ENCODE peak calls at places on chromosomes 11 and 22, in four cellular contexts. T, W, I and V are unnamed samples.

GRCh38 chr11:61645179-61645868 is 34.9 kb upstream of the DAGLA start:
- DNase-seq in T (no peak), I (no peak), W (no peak), V (no peak)

GRCh38 chr22:40156001-40156516 is 21.7 kb upstream of the TNRC6B start:
- DNase-seq in W (peak; percentile 93), T (peak; percentile 66), I (peak; percentile 35), V (peak; percentile 31)

GRCh38 chr22:37259540-37260029 is 15.5 kb upstream of the RAC2 start:
- DNase-seq in W (no peak), I (peak; percentile 46), T (no peak), V (peak; percentile 62)

GRCh38 chr22:47609653-47610052 is 847.2 kb downstream of the TBC1D22A start:
- DNase-seq in T (no peak), I (no peak), W (no peak), V (no peak)

GRCh38 chr22:30432520-30432919 is 7.0 kb downstream of the MTFP1 start:
- DNase-seq in T (no peak), I (no peak), W (no peak), V (no peak)

GRCh38 chr11:61067782-61068181 is 34.5 kb upstream of the CD5 start:
- DNase-seq in I (no peak), T (no peak), W (no peak), V (no peak)

GRCh38 chr11:37511425-37511933 is 913.4 kb upstream of the RAG2 start:
- DNase-seq in W (no peak), T (no peak), I (no peak), V (no peak)

GRCh38 chr22:47943729-47944700 is 1181.6 kb downstream of the TBC1D22A start:
- DNase-seq in I (no peak), T (no peak), W (no peak), V (no peak)

GRCh38 chr11:10993640-10994039 is 135.8 kb upstream of the ZBED5 start:
- DNase-seq in W (no peak), I (no peak), T (no peak), V (no peak)

GRCh38 chr22:48925450-48925849 is 902.2 kb downstream of the BRD1 start:
- DNase-seq in I (no peak), T (no peak), W (no peak), V (no peak)

GRCh38 chr22:35648066-35649025 is at the start of gene APOL6:
- DNase-seq in I (no peak), T (no peak), W (peak; percentile 76), V (no peak)

GRCh38 chr11:65983589-65983987 is 18.4 kb downstream of the EIF1AD start:
- DNase-seq in I (no peak), W (no peak), T (no peak), V (no peak)

GRCh38 chr11:111557425-111558111 is 17.0 kb downstream of the LAYN start:
- DNase-seq in I (no peak), T (no peak), W (peak; percentile 14), V (no peak)

GRCh38 chr11:123430736-123431356 is 777 bp downstream of the GRAMD1B start:
- DNase-seq in T (peak; percentile 55), W (no peak), I (no peak), V (peak; percentile 64)

GRCh38 chr11:125356736-125357292 is 139.3 kb downstream of the FEZ1 start:
- DNase-seq in W (no peak), T (no peak), I (no peak), V (no peak)

GRCh38 chr11:125358254-125358840 is 137.7 kb downstream of the FEZ1 start:
- DNase-seq in T (no peak), W (no peak), I (no peak), V (no peak)

GRCh38 chr11:125357551-125357950 is 138.5 kb downstream of the FEZ1 start:
- DNase-seq in W (no peak), I (no peak), T (no peak), V (no peak)

GRCh38 chr11:125360066-125360465 is 136.0 kb downstream of the FEZ1 start:
- DNase-seq in W (no peak), I (no peak), T (no peak), V (no peak)

DNA sequence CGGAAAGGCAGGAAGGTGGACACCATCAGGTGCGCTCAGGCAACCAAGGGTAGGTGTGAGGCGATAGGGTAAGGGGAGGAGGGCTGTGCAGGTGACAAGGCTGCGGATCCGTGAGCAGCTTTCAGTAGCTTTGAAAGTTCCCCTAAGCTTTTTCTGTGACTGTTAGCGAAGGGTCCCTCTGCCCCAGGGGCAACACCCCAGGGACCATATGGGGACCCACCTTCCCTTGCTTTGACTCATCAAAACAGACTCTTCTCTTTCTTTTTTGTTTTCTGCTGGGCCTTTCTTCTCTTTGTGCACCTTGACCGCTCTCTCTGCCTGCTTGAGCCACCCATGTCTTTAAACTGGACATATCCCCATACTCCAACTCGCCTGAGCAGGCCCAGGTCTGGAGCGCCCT is 136.9 kb downstream of the FEZ1 start:
- DNase-seq in W (no peak), I (no peak), T (no peak), V (no peak)
- TF ChIP-seq ELF4 in W (no peak), I (no peak), T (no peak), V (no peak)

GRCh38 chr22:28856095-28856455 is 27.3 kb upstream of the ZNRF3 start:
- DNase-seq in I (no peak), T (no peak), W (no peak), V (no peak)

GRCh38 chr22:28857288-28857687 is 26.1 kb upstream of the ZNRF3 start:
- DNase-seq in W (no peak), T (no peak), I (no peak), V (no peak)

GRCh38 chr22:28855355-28856094 is 27.8 kb upstream of the ZNRF3 start:
- DNase-seq in I (peak; percentile 59), T (peak; percentile 83), W (peak; percentile 70), V (peak; percentile 51)
- TF ChIP-seq ELF4 in I (no peak), T (no peak), W (no peak), V (no peak)

GRCh38 chr11:43699879-43700278 is 19.3 kb downstream of the HSD17B12 start:
- DNase-seq in T (no peak), I (no peak), W (no peak), V (no peak)
- TF ChIP-seq ELF4 in T (no peak), I (no peak), W (no peak), V (no peak)

GRCh38 chr22:42437488-42438292 is 5.5 kb upstream of the NFAM1 start:
- DNase-seq in I (peak; percentile 78), T (peak; percentile 82), W (peak; percentile 41), V (peak; percentile 89)
- TF ChIP-seq ELF4 in I (no peak), T (no peak), W (no peak), V (no peak)

DNA sequence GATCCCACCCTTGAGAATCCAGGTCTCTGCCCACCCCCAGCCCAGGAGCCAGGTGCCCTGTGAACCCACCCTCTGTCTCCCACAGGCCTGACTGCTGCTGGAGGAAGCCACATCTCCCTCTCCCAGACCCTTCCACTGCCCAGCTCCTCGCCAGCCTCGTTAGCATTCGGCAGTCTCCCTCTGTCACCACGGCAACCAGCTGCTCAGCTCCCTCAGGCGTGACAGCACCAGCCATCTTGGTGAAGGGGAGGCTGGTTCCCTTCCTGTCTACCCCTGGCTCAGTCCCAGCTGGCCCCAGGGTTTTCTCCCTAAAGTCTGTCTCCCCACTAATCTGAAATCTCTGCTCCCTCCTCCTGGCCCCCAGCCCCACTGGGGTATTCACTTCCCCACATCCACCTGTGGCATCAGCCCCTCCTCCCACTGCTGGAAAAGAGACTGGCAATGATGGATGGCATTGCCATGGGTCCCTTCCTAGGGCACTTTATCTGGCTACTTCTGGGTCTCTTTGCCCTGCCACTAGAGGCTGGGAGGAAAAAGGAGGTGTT is 28.1 kb downstream of the NRXN2 start:
- DNase-seq in T (no peak), I (no peak), W (no peak), V (no peak)
- TF ChIP-seq ELF4 in T (no peak), I (no peak), W (no peak), V (no peak)

GRCh38 chr11:84292955-84293354 is 1006.8 kb upstream of the CCDC90B start:
- DNase-seq in I (no peak), T (no peak), W (no peak), V (no peak)

GRCh38 chr11:84291996-84292395 is 1005.8 kb upstream of the CCDC90B start:
- DNase-seq in W (no peak), I (no peak), T (no peak), V (no peak)

GRCh38 chr11:84290647-84291046 is 1004.5 kb upstream of the CCDC90B start:
- DNase-seq in T (no peak), I (no peak), W (no peak), V (no peak)

DNA sequence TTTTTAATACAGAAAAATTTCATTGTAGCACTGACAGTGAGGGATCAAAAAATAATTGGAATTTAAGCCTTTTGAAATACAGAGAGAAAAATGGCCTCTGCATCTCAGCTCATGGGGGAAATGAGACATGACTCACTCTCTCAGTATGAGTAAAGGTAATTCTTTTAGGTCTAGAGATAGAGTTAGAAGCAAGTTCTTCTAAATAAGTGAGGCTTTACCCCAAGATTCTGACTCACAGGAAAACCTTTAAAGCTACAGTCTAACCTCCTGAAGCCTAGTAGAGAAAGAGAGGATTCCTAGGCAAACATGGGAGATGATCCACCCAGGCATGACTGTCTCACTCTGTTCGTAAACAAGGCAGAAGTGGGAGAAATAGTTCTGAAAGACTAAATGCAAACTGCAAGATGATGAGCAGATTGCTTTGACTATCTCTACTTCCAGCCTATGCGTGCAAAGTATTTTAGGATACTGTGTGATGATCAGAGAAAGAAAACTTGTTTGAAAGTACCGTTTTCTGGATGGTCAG is 1003.3 kb upstream of the CCDC90B start:
- DNase-seq in W (no peak), I (no peak), T (no peak), V (no peak)
- TF ChIP-seq ELF4 in W (no peak), I (no peak), T (no peak), V (no peak)